ENCODE peak calls at places on chromosomes 7 and 10, in ten cellular contexts. S is IMR-90, B is endodermal cell, L is retinal pigment epithelial cell, T is ascending aorta, U is sigmoid colon, N is colonic mucosa, M is brain microvascular endothelial cell, D is upper lobe of right lung, Z is choroid plexus epithelial cell. G is an unnamed sample.

GRCh38 chr7:111266613-111267012 is 175.7 kb downstream of the LRRN3 start:
- DNase-seq in N (no peak), L (peak), T (no peak), M (peak), S (peak), Z (peak), B (no peak), D (no peak), U (no peak), G (peak)

GRCh38 chr10:130352291-130352645 is 216.1 kb downstream of the GLRX3 start:
- DNase-seq in S (no peak), U (no peak), Z (no peak), D (peak), T (no peak), B (peak), M (no peak), L (no peak), N (no peak), G (no peak)

GRCh38 chr10:106285199-106285598 is 879.3 kb downstream of the SORCS1 start:
- DNase-seq in U (no peak), N (no peak), L (peak), T (no peak), S (peak), B (no peak), M (peak), D (no peak), Z (peak), G (peak)

GRCh38 chr7:37833107-37833817 is 15.1 kb upstream of the NME8 start:
- DNase-seq in T (no peak), U (peak), M (peak), B (peak), L (peak), S (peak), Z (peak), D (no peak), N (peak), G (peak)

GRCh38 chr7:43294080-43294630 is 181.7 kb downstream of the HECW1 start:
- DNase-seq in M (peak), D (no peak), T (no peak), N (no peak), L (peak), B (peak), Z (peak), S (peak), U (peak), G (peak)

GRCh38 chr7:149799397-149800168 is 26.2 kb upstream of the ZNF467 start:
- DNase-seq in M (no peak), U (no peak), Z (peak), B (peak), D (no peak), L (no peak), S (no peak), T (no peak), N (peak), G (peak)

GRCh38 chr10:62817120-62817762 is 1.1 kb upstream of the EGR2 start:
- DNase-seq in N (peak), D (peak), T (peak), B (peak), U (peak), Z (no peak), M (no peak), L (no peak), S (peak), G (no peak)

GRCh38 chr10:1715821-1716220 is 21.5 kb downstream of the ADARB2 start:
- DNase-seq in U (no peak), Z (no peak), B (peak), D (no peak), T (no peak), N (no peak), M (no peak), L (no peak), S (no peak), G (no peak)

GRCh38 chr7:30166841-30167235 is 32.1 kb downstream of the MTURN start:
- DNase-seq in Z (no peak), M (no peak), S (no peak), D (no peak), T (no peak), B (no peak), L (no peak), N (no peak), U (no peak), G (no peak)

GRCh38 chr7:42311195-42311594 is 74.2 kb upstream of the GLI3 start:
- DNase-seq in D (no peak), Z (no peak), U (no peak), L (no peak), N (no peak), S (no peak), B (no peak), T (no peak), M (no peak), G (no peak)

GRCh38 chr10:91756286-91756685 is 41.9 kb upstream of the TNKS2 start:
- DNase-seq in S (peak), M (peak), N (no peak), B (no peak), L (no peak), D (no peak), Z (peak), T (no peak), U (no peak), G (peak)

GRCh38 chr7:71184136-71184535 is 52.2 kb downstream of the GALNT17 start:
- DNase-seq in D (no peak), L (no peak), S (no peak), N (no peak), Z (no peak), M (no peak), B (no peak), T (no peak), U (no peak), G (no peak)

GRCh38 chr10:103276251-103276936 is 544 bp upstream of the INA start:
- DNase-seq in N (no peak), M (no peak), B (peak), D (no peak), Z (no peak), U (no peak), T (no peak), L (no peak), S (no peak), G (no peak)

GRCh38 chr7:44151679-44152355 is 10.7 kb upstream of the MYL7 start:
- DNase-seq in M (no peak), D (no peak), N (no peak), T (no peak), L (no peak), Z (no peak), B (peak), S (no peak), U (no peak), G (no peak)

GRCh38 chr7:19713676-19714075 is 4.8 kb upstream of the POLR1F start:
- DNase-seq in M (peak), T (no peak), Z (peak), S (peak), L (no peak), D (no peak), B (peak), N (no peak), U (no peak), G (peak)

GRCh38 chr7:85890244-85890811 is 703.5 kb upstream of the SEMA3D start:
- DNase-seq in D (no peak), T (no peak), N (no peak), B (no peak), L (no peak), S (peak), Z (peak), M (no peak), U (no peak), G (peak)

GRCh38 chr10:6321880-6322279 is 119.1 kb downstream of the PFKFB3 start:
- DNase-seq in L (no peak), B (no peak), T (no peak), D (no peak), S (peak), Z (peak), U (no peak), N (no peak), M (peak), G (peak)

GRCh38 chr7:92292981-92293380 is 47.2 kb downstream of the ANKIB1 start:
- DNase-seq in U (no peak), T (no peak), L (no peak), D (no peak), M (no peak), Z (no peak), S (no peak), N (no peak), B (no peak), G (no peak)

GRCh38 chr7:33722383-33723096 is 182.8 kb upstream of the BMPER start:
- DNase-seq in D (no peak), S (peak), L (peak), N (peak), B (peak), Z (peak), U (no peak), M (peak), T (no peak), G (peak)

GRCh38 chr7:154651501-154651900 is 351.4 kb downstream of the PAXIP1 start:
- DNase-seq in N (no peak), M (no peak), L (no peak), U (no peak), B (no peak), D (no peak), Z (no peak), S (no peak), T (no peak), G (no peak)

GRCh38 chr10:109961181-109962001 is 38.1 kb upstream of the XPNPEP1 start:
- DNase-seq in U (no peak), L (no peak), M (peak), T (no peak), N (peak), D (no peak), Z (peak), S (peak), B (no peak), G (peak)

GRCh38 chr7:69739182-69739581 is 140.9 kb downstream of the AUTS2 start:
- DNase-seq in N (no peak), S (no peak), T (no peak), Z (no peak), L (no peak), U (no peak), M (no peak), B (no peak), D (no peak), G (no peak)

GRCh38 chr7:117872565-117873055 is 631 bp downstream of the CTTNBP2 start:
- DNase-seq in S (no peak), M (peak), U (peak), B (peak), T (peak), N (peak), D (no peak), Z (peak), L (no peak), G (no peak)

GRCh38 chr10:78948616-78949015 is 120.2 kb upstream of the ZMIZ1 start:
- DNase-seq in U (no peak), T (no peak), L (no peak), Z (no peak), S (no peak), B (no peak), D (no peak), M (no peak), N (no peak), G (no peak)

GRCh38 chr10:110691139-110691538 is 47.0 kb downstream of the RBM20 start:
- DNase-seq in M (no peak), T (no peak), B (no peak), D (no peak), S (no peak), N (no peak), L (no peak), U (no peak), Z (no peak), G (no peak)

GRCh38 chr7:148882192-148882591 is 1.9 kb downstream of the EZH2 start:
- DNase-seq in L (no peak), S (no peak), Z (no peak), B (no peak), M (no peak), T (no peak), U (no peak), D (no peak), N (no peak), G (no peak)

GRCh38 chr7:1985071-1985470 is 247.7 kb downstream of the MAD1L1 start:
- DNase-seq in S (no peak), D (no peak), U (no peak), L (no peak), B (no peak), N (no peak), T (no peak), Z (no peak), M (no peak), G (no peak)

GRCh38 chr10:4725917-4726606 is 99.9 kb upstream of the AKR1E2 start:
- DNase-seq in B (no peak), M (no peak), S (peak), T (no peak), L (peak), N (no peak), U (no peak), Z (peak), D (no peak), G (peak)

GRCh38 chr7:143126146-143126545 is 5.7 kb upstream of the PIP start:
- DNase-seq in M (peak), U (no peak), D (no peak), B (no peak), N (no peak), Z (peak), T (no peak), S (no peak), L (no peak), G (no peak)

GRCh38 chr10:112946649-112947048 is 3.4 kb upstream of the TCF7L2 start:
- DNase-seq in T (no peak), Z (no peak), M (no peak), B (no peak), D (no peak), N (peak), U (peak), S (no peak), L (no peak), G (no peak)

GRCh38 chr10:91340613-91341362 is 69.4 kb upstream of the HECTD2 start:
- DNase-seq in L (peak), M (peak), D (no peak), N (no peak), U (no peak), B (no peak), Z (peak), T (peak), S (peak), G (peak)

GRCh38 chr10:17088118-17088806 is 41.3 kb downstream of the CUBN start:
- DNase-seq in M (peak), D (no peak), T (no peak), B (no peak), Z (peak), L (no peak), S (peak), N (no peak), U (no peak), G (peak)

GRCh38 chr7:18770154-18770807 is 274.7 kb downstream of the HDAC9 start:
- DNase-seq in M (peak), L (no peak), Z (peak), T (no peak), N (no peak), U (no peak), D (no peak), S (peak), B (no peak), G (peak)

GRCh38 chr7:137506031-137506430 is 162.5 kb upstream of the PTN start:
- DNase-seq in T (no peak), M (no peak), L (no peak), Z (no peak), B (no peak), D (no peak), N (no peak), U (no peak), S (no peak), G (no peak)

GRCh38 chr10:29955308-29955935 is 104.0 kb downstream of the JCAD start:
- DNase-seq in U (no peak), L (no peak), Z (peak), S (peak), D (no peak), B (peak), N (no peak), M (peak), T (peak), G (peak)

GRCh38 chr7:4809091-4809591 is 33.7 kb downstream of the AP5Z1 start:
- DNase-seq in B (no peak), Z (no peak), N (no peak), T (no peak), L (no peak), M (no peak), D (no peak), U (peak), S (no peak), G (no peak)

GRCh38 chr7:64888561-64888900 is 14.5 kb upstream of the ZNF273 start:
- DNase-seq in D (no peak), N (no peak), B (peak), M (no peak), U (no peak), L (no peak), T (no peak), Z (peak), S (no peak), G (no peak)

GRCh38 chr10:68981074-68981473 is 7.5 kb upstream of the KIFBP start:
- DNase-seq in D (no peak), U (no peak), S (no peak), T (no peak), N (no peak), Z (peak), L (no peak), B (no peak), M (no peak), G (no peak)
- TF ChIP-seq CTCF in D (peak), U (no peak), S (peak), T (no peak), N (no peak), Z (peak), L (peak), B (peak), M (peak), G (peak)

GRCh38 chr7:90212149-90212495 is 582 bp downstream of the STEAP2 start:
- DNase-seq in M (no peak), N (peak), S (no peak), Z (no peak), T (no peak), B (no peak), D (no peak), U (peak), L (no peak), G (no peak)

GRCh38 chr7:90216080-90216674 is 4.6 kb downstream of the STEAP2 start:
- DNase-seq in T (no peak), B (no peak), D (no peak), L (no peak), N (no peak), S (no peak), Z (no peak), M (no peak), U (no peak), G (no peak)

GRCh38 chr7:90211391-90212148 is at the start of gene STEAP2:
- DNase-seq in D (peak), M (peak), S (peak), L (peak), U (peak), B (peak), Z (peak), N (peak), T (peak), G (peak)

GRCh38 chr7:90210925-90211324 is 615 bp upstream of the STEAP2 start:
- DNase-seq in D (no peak), M (no peak), S (no peak), L (no peak), B (peak), T (no peak), U (no peak), N (peak), Z (no peak), G (no peak)

DNA sequence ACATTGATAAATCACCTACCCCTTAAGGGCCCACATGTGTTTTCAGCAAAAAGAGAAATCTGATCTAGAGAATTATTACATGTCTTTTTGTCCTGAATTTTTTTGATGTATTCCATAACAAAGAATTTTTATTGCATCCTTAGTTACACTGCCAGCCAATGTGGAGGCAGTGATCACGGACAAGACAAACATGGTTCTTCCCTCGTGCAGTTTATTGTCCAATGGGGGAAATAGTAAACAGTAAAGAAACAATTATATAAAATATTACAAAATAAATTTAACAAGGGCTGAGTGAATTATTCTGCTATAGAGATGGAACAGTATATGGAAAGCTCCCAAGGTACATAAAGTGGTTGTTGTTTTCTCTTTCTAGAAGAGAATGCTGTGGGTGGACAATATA is 2.0 kb downstream of the STEAP2 start:
- DNase-seq in B (no peak), S (no peak), Z (no peak), D (no peak), U (no peak), L (no peak), N (no peak), T (no peak), M (no peak), G (no peak)
- H3K4me3 ChIP-seq in B (no peak), S (no peak), Z (no peak), D (peak), U (peak), L (no peak), N (no peak), T (no peak), M (no peak), G (no peak)

DNA sequence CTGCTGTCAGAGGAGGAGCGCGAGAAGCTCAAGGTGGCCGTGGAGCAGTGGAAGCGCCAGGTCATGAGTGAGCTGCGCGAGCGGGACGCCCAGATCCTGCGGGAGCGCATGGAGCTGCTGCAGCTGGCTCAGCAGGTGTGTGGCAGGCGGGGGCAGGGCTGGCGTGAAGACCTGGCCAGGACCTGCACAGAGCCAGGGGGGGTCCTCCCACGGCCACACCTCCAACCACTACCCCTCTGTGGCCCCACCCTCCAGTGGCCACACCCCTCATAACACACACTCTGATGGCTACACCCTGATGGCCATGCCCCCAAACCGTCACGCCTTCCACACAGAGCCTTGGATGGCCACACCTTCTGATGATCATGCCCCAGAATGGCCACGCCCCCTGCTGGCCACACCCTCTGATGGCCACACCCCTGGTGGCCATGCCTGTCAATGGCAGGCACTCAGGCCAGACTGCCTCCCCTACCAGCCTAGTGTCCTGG is 23.4 kb upstream of the DPYSL4 start:
- DNase-seq in T (no peak), L (no peak), Z (no peak), U (no peak), D (no peak), N (peak), M (no peak), S (no peak), B (peak), G (no peak)
- TF ChIP-seq CTCF in T (no peak), L (no peak), Z (no peak), U (no peak), D (no peak), N (peak), M (peak), S (no peak), B (peak), G (peak)

DNA sequence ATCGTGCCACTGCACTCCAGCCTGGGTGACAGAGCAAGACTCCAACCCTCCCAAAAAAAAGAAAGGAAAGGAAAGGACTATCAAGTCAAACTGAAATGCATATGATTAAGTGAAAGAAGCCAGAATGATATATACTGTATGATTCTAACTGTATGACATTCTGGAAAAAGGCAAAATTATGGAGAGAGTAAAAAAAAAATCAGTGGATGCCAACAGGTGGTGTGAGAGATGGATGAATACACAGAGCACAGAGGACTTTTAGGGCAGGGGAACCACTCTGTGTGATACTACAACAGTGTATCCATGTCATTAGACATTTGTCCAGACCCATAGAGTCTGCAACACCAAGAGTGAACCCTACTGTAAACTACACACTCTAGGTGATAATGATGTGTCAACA is 99.2 kb downstream of the SLIT1 start:
- DNase-seq in Z (no peak), T (no peak), S (no peak), L (no peak), M (no peak), D (no peak), U (no peak), N (no peak), B (no peak), G (no peak)
- H3K4me3 ChIP-seq in Z (no peak), T (no peak), S (no peak), L (no peak), M (no peak), D (no peak), U (no peak), N (no peak), B (no peak), G (no peak)

DNA sequence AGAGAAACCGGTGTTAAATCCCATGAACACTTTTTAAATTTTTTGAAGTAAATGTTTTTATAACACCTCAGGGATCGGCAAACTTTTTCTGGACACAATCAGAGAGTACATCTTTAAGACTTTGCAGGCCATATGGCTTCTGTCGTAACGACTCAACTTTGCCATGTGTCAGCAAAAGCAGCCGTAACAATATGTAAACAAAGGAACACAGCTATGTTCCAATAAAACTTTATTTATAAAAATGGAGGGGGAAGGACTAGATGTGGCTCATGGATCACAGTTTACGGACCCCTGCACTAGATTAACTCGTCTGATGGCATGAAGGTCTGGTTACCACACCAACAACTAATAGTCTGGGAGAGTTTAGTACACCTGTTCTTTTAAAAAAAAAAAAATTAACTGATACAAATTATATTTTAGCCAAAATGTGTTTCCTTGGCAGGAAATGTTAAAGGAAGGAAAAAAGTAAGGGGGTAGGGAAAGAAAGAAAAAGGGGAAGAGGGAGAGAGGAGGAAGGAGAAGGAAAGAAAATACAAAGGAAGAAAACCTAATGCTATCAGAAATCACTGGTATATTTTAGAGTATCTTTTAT is 50.2 kb downstream of the ABI1 start:
- DNase-seq in N (no peak), Z (no peak), M (no peak), T (no peak), D (no peak), U (no peak), B (no peak), S (peak), L (no peak), G (peak)
- TF ChIP-seq CTCF in N (no peak), Z (no peak), M (no peak), T (no peak), D (no peak), U (no peak), B (no peak), S (no peak), L (no peak), G (no peak)

GRCh38 chr7:29146888-29147609 is 712 bp upstream of the CPVL start:
- DNase-seq in D (no peak), L (no peak), B (peak), M (no peak), N (peak), S (no peak), U (peak), T (no peak), Z (no peak), G (peak)
- H3K4me3 ChIP-seq in D (peak), L (peak), B (peak), M (no peak), N (peak), S (no peak), U (peak), T (peak), Z (no peak), G (peak)

G was measured in fibroblast of villous mesenchyme.